ENCODE peak calls at places on chromosomes 1 and 21, in seven cellular contexts. U, S, I, T, O, V and A are unnamed samples.

GRCh38 chr1:34371829-34372532 is 195.3 kb downstream of the C1orf94 start:
- DNase-seq in U (no peak), S (no peak), I (no peak), T (no peak), O (no peak), V (no peak), A (no peak)

GRCh38 chr1:224632921-224633321 is 16.8 kb downstream of the CNIH3 start:
- DNase-seq in U (no peak), S (no peak), I (no peak), T (peak), O (no peak), V (no peak), A (no peak)

GRCh38 chr1:111643696-111644095 is 24.1 kb downstream of the RAP1A start:
- DNase-seq in U (no peak), S (no peak), I (no peak), T (no peak), O (no peak), V (no peak), A (no peak)

GRCh38 chr1:18079941-18080340 is 27.7 kb upstream of the IGSF21 start:
- DNase-seq in U (no peak), S (no peak), I (no peak), T (no peak), O (no peak), V (no peak), A (no peak)

GRCh38 chr1:109768335-109768650 is 4.6 kb upstream of the EPS8L3 start:
- DNase-seq in U (no peak), S (no peak), I (peak), T (no peak), O (no peak), V (peak), A (no peak)

GRCh38 chr1:23684415-23684814 is 7.2 kb upstream of the RPL11 start:
- DNase-seq in U (no peak), S (no peak), I (no peak), T (no peak), O (no peak), V (no peak), A (no peak)

GRCh38 chr1:72606216-72606615 is 323.9 kb upstream of the NEGR1 start:
- DNase-seq in U (no peak), S (no peak), I (no peak), T (no peak), O (no peak), V (no peak), A (no peak)

GRCh38 chr21:33325222-33326067 is 675 bp downstream of the IFNAR1 start:
- DNase-seq in U (peak), S (peak), I (peak), T (peak), O (peak), V (peak), A (peak)

GRCh38 chr1:155245163-155245524 is 10.1 kb downstream of the ENTREP3 start:
- DNase-seq in U (no peak), S (no peak), I (no peak), T (no peak), O (no peak), V (no peak), A (no peak)

GRCh38 chr1:202126426-202126825 is 3.7 kb downstream of the GPR37L1 start:
- DNase-seq in U (no peak), S (no peak), I (no peak), T (no peak), O (no peak), V (no peak), A (no peak)

GRCh38 chr1:172778461-172779455 is 119.9 kb downstream of the FASLG start:
- DNase-seq in U (no peak), S (no peak), I (no peak), T (peak), O (no peak), V (no peak), A (no peak)

GRCh38 chr1:222071313-222071886 is 329.5 kb upstream of the DUSP10 start:
- DNase-seq in U (no peak), S (no peak), I (peak), T (no peak), O (no peak), V (no peak), A (no peak)

GRCh38 chr1:228984646-228985631 is 249.7 kb downstream of the RHOU start:
- DNase-seq in U (no peak), S (no peak), I (no peak), T (no peak), O (no peak), V (no peak), A (no peak)

GRCh38 chr1:56532359-56532696 is 47.0 kb downstream of the PLPP3 start:
- DNase-seq in U (peak), S (no peak), I (no peak), T (peak), O (no peak), V (no peak), A (no peak)